ENCODE peak calls at places on chromosomes 12 and 14, in eight cellular contexts. H, X, U, P, Y, Z, G and J are unnamed samples.

GRCh38 chr12:114201794-114202193 is 204.2 kb downstream of the TBX5 start:
- DNase-seq in H (no peak), X (no peak), U (no peak), P (no peak), Y (no peak), Z (no peak), G (no peak), J (no peak)

GRCh38 chr12:107568718-107569117 is 116.9 kb upstream of the PWP1 start:
- DNase-seq in H (no peak), X (no peak), U (no peak), P (peak), Y (no peak), Z (no peak), G (no peak), J (no peak)

GRCh38 chr12:70733385-70733784 is 96.2 kb upstream of the PTPRB start:
- DNase-seq in H (peak), X (peak), U (peak), P (peak), Y (peak), Z (peak), G (peak), J (peak)

GRCh38 chr14:77980475-77981321 is 180.8 kb downstream of the ADCK1 start:
- DNase-seq in H (no peak), X (no peak), U (no peak), P (no peak), Y (no peak), Z (no peak), G (no peak), J (no peak)

GRCh38 chr12:119659289-119659897 is 8.5 kb upstream of the PRKAB1 start:
- DNase-seq in H (peak), X (peak), U (peak), P (peak), Y (no peak), Z (peak), G (peak), J (no peak)

GRCh38 chr14:21268612-21269251 is 510 bp downstream of the HNRNPC start:
- DNase-seq in H (peak), X (no peak), U (no peak), P (peak), Y (peak), Z (peak), G (peak), J (peak)

GRCh38 chr14:33484264-33484663 is 466.6 kb downstream of the EGLN3 start:
- DNase-seq in H (peak), X (no peak), U (no peak), P (peak), Y (no peak), Z (no peak), G (no peak), J (no peak)

GRCh38 chr14:38210168-38210567 is 2.5 kb downstream of the SSTR1 start:
- DNase-seq in H (no peak), X (peak), U (no peak), P (peak), Y (no peak), Z (no peak), G (no peak), J (no peak)

GRCh38 chr12:122356192-122356635 is 66.3 kb downstream of the CLIP1 start:
- DNase-seq in H (peak), X (peak), U (peak), P (peak), Y (peak), Z (peak), G (peak), J (no peak)

GRCh38 chr12:53052419-53053222 is 2.8 kb downstream of the TNS2 start:
- DNase-seq in H (no peak), X (peak), U (no peak), P (peak), Y (peak), Z (peak), G (no peak), J (peak)

GRCh38 chr12:77167801-77168200 is 102.4 kb upstream of the E2F7 start:
- DNase-seq in H (no peak), X (no peak), U (no peak), P (peak), Y (peak), Z (no peak), G (no peak), J (no peak)